ENCODE peak calls at places on chromosome 20, in six cellular contexts. G is neuronal stem cell; M is mesenchymal stem cell; J is dorsolateral prefrontal cortex; E is naive thymus-derived CD4-positive, alpha-beta T cell; L is Panc1. F is an unnamed sample. For H3K27me3, the result is how much of the 10 kb centered on the place peaks cover.

GRCh38 chr20:39986231-39986904 is 702.7 kb downstream of the MAFB start:
- DNase-seq in G (peak), M (peak), J (no peak), E (no peak), L (no peak), F (peak)

GRCh38 chr20:54849741-54850140 is 374.3 kb downstream of the DOK5 start:
- DNase-seq in G (no peak), M (no peak), J (no peak), E (no peak), L (no peak), F (no peak)

GRCh38 chr20:59013959-59014608 is 5.1 kb upstream of the TUBB1 start:
- DNase-seq in G (no peak), M (no peak), J (no peak), E (no peak), L (no peak), F (no peak)

GRCh38 chr20:21145424-21145823 is 19.5 kb downstream of the KIZ start:
- DNase-seq in G (no peak), M (no peak), J (no peak), E (no peak), L (no peak), F (no peak)

GRCh38 chr20:60862601-60863000 is 389.5 kb upstream of the CDH4 start:
- DNase-seq in G (no peak), M (peak), J (no peak), E (no peak), L (no peak), F (no peak)

GRCh38 chr20:10721112-10721896 is 47.5 kb upstream of the JAG1 start:
- DNase-seq in G (no peak), M (no peak), J (no peak), E (no peak), L (no peak), F (no peak)

GRCh38 chr20:15162061-15162740 is 824.8 kb upstream of the FLRT3 start:
- DNase-seq in G (no peak), M (no peak), J (no peak), E (no peak), L (no peak), F (no peak)

GRCh38 chr20:15610700-15611277 is 962.5 kb downstream of the KIF16B start:
- DNase-seq in G (no peak), M (no peak), J (no peak), E (no peak), L (no peak), F (no peak)

GRCh38 chr20:57660510-57661199 is 40.4 kb upstream of the ZBP1 start:
- DNase-seq in G (no peak), M (no peak), J (peak), E (no peak), L (no peak), F (no peak)

GRCh38 chr20:57792386-57793095 is 82.7 kb upstream of the PMEPA1 start:
- DNase-seq in G (no peak), M (no peak), J (no peak), E (no peak), L (no peak), F (no peak)

GRCh38 chr20:19457551-19457950 is 245.1 kb downstream of the SLC24A3 start:
- DNase-seq in G (no peak), M (no peak), J (no peak), E (no peak), L (no peak), F (no peak)

GRCh38 chr20:881051-881820 is 34.9 kb downstream of the ANGPT4 start:
- DNase-seq in G (no peak), M (peak), J (no peak), E (no peak), L (peak), F (no peak)

GRCh38 chr20:16475225-16475624 is 98.0 kb downstream of the KIF16B start:
- DNase-seq in G (no peak), M (peak), J (no peak), E (no peak), L (no peak), F (no peak)

GRCh38 chr20:41989935-41990635 is 371.9 kb upstream of the CHD6 start:
- DNase-seq in G (peak), M (no peak), J (no peak), E (no peak), L (no peak), F (no peak)

GRCh38 chr20:12925214-12925755 is 83.5 kb upstream of the SPTLC3 start:
- DNase-seq in G (peak), M (peak), J (peak), E (peak), L (peak), F (peak)

GRCh38 chr20:24773751-24774201 is 175.3 kb upstream of the CST7 start:
- DNase-seq in G (no peak), M (peak), J (no peak), E (no peak), L (no peak), F (no peak)

GRCh38 chr20:61966492-61967244 is 99.0 kb downstream of the TAF4 start:
- DNase-seq in G (no peak), M (no peak), J (no peak), E (no peak), L (no peak), F (no peak)

GRCh38 chr20:32484221-32485125 is 100.7 kb downstream of the NOL4L start:
- DNase-seq in G (no peak), M (peak), J (peak), E (peak), L (no peak), F (peak)

GRCh38 chr20:57391439-57392129 is 388 bp downstream of the RBM38 start:
- DNase-seq in G (no peak), M (peak), J (peak), E (no peak), L (no peak), F (peak)

GRCh38 chr20:50267041-50267865 is 76.6 kb downstream of the CEBPB start:
- DNase-seq in G (no peak), M (no peak), J (no peak), E (no peak), L (no peak), F (peak)

GRCh38 chr20:21129861-21130260 is 4.0 kb downstream of the KIZ start:
- DNase-seq in G (no peak), M (no peak), J (no peak), E (no peak), L (no peak), F (no peak)

GRCh38 chr20:31572042-31572700 is 32.9 kb upstream of the ID1 start:
- DNase-seq in G (no peak), M (no peak), J (no peak), E (no peak), L (no peak), F (peak)

GRCh38 chr20:34123309-34123708 is 11.3 kb upstream of the EIF2S2 start:
- DNase-seq in G (no peak), M (no peak), J (no peak), E (no peak), L (no peak), F (no peak)

GRCh38 chr20:34115232-34115631 is 3.2 kb upstream of the EIF2S2 start:
- DNase-seq in G (no peak), M (no peak), J (no peak), E (no peak), L (no peak), F (no peak)

GRCh38 chr20:34124469-34125249 is 12.6 kb upstream of the EIF2S2 start:
- DNase-seq in G (no peak), M (no peak), J (no peak), E (no peak), L (no peak), F (no peak)

GRCh38 chr20:34122274-34122980 is 10.4 kb upstream of the EIF2S2 start:
- DNase-seq in G (no peak), M (no peak), J (no peak), E (no peak), L (no peak), F (no peak)

DNA sequence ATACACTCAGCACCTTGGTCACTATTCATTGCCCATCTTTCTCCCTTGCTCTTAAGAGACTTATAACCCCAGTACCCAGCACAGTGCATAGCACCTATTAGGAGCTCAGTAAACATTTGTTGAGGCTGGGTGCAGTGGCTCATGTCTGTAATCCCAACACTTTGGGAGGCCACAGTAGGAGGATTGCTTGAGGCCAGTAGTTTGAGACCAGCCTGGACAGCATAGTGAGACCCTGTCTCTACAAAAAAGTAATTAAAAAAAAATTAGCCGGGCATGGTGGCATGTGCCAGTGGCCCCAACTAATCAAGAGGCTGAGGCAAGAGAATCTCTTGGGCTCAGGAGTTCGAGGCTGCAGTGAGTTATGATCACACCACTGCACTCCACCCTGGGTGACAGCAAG is 8.2 kb upstream of the EIF2S2 start:
- DNase-seq in G (no peak), M (no peak), J (no peak), E (no peak), L (no peak), F (no peak)
- H3K27me3 ChIP-seq in G (under half), M (under half), J (under half), E (under half), L (under half), F (under half)

GRCh38 chr20:5065489-5066383 is 54.0 kb downstream of the PCNA start:
- DNase-seq in G (no peak), M (peak), J (peak), E (no peak), L (peak), F (peak)
- H3K27ac ChIP-seq in G (no peak), M (peak), J (no peak), E (no peak), L (no peak), F (no peak)

DNA sequence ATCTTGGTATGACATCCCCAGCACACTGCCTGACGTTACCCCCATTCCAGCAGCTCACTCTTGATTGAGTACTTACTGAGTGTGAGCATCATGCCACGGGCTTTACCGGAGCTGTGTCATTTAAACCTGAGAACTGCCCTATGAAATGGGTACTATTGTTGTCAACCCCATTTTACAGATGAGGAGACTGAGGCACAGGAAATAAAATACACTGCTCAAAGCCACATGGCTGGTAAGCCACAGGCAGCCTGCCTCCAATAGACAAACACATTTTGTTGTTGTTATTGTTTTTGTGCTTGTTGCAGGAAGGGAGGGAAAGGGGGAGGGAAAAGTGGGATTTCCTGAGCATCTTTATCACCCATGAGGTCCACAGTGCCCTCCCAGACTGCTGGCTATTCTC is 53.5 kb upstream of the SLC32A1 start:
- DNase-seq in G (no peak), M (no peak), J (no peak), E (no peak), L (no peak), F (no peak)
- H3K27me3 ChIP-seq in G (under half), M (half or more), J (under half), E (under half), L (under half), F (under half)

GRCh38 chr20:17565164-17565845 is 4.6 kb upstream of the DSTN start:
- DNase-seq in G (no peak), M (peak), J (no peak), E (no peak), L (no peak), F (no peak)
- H3K27ac ChIP-seq in G (no peak), M (peak), J (no peak), E (no peak), L (peak), F (no peak)

GRCh38 chr20:63121749-63122405 is 94.1 kb downstream of the YTHDF1 start:
- DNase-seq in G (no peak), M (no peak), J (peak), E (no peak), L (no peak), F (no peak)

GRCh38 chr20:63119451-63120285 is 96.3 kb downstream of the YTHDF1 start:
- DNase-seq in G (no peak), M (no peak), J (no peak), E (no peak), L (no peak), F (peak)

GRCh38 chr20:63120286-63121090 is 95.4 kb downstream of the YTHDF1 start:
- DNase-seq in G (no peak), M (no peak), J (no peak), E (no peak), L (no peak), F (peak)

GRCh38 chr20:63122626-63123025 is 93.3 kb downstream of the YTHDF1 start:
- DNase-seq in G (no peak), M (no peak), J (no peak), E (no peak), L (no peak), F (no peak)

GRCh38 chr20:63121246-63121645 is 94.7 kb downstream of the YTHDF1 start:
- DNase-seq in G (no peak), M (no peak), J (peak), E (no peak), L (no peak), F (no peak)
- H3K27me3 ChIP-seq in G (under half), M (under half), J (under half), E (under half), L (under half), F (under half)